ENCODE peak calls at places on chromosomes 2 and 18, in ten cellular contexts. S, A, O, N, E, T, M, Y, B and V are unnamed samples.

GRCh38 chr2:239910404-239910803 is 114.7 kb downstream of the NDUFA10 start:
- DNase-seq in S (no peak), T (no peak), E (no peak), O (no peak), B (no peak), Y (no peak), N (no peak), A (no peak), M (no peak), V (no peak)

GRCh38 chr2:85838181-85838580 is 50.6 kb downstream of the ST3GAL5 start:
- DNase-seq in E (no peak), T (no peak), B (no peak), M (no peak), A (no peak), O (no peak), S (no peak), N (no peak), Y (no peak), V (peak)

GRCh38 chr2:88692187-88692586 is 714 bp downstream of the RPIA start:
- DNase-seq in T (peak), B (no peak), S (peak), E (no peak), M (peak), O (no peak), N (no peak), Y (no peak), A (no peak), V (no peak)

GRCh38 chr2:11680901-11681721 is 11.1 kb upstream of the NTSR2 start:
- DNase-seq in T (no peak), S (peak), N (no peak), Y (no peak), E (no peak), O (no peak), M (no peak), A (no peak), B (no peak), V (no peak)

GRCh38 chr2:234269769-234270204 is 219.3 kb downstream of the SPP2 start:
- DNase-seq in M (no peak), S (no peak), Y (no peak), N (no peak), O (no peak), E (no peak), T (no peak), B (no peak), A (no peak), V (no peak)

GRCh38 chr2:42401773-42402172 is 40.8 kb upstream of the COX7A2L start:
- DNase-seq in T (no peak), Y (no peak), M (no peak), N (no peak), S (no peak), B (no peak), A (no peak), O (no peak), E (no peak), V (no peak)

GRCh38 chr2:222572761-222573174 is 83.1 kb downstream of the FARSB start:
- DNase-seq in M (no peak), T (no peak), N (no peak), S (no peak), A (no peak), Y (no peak), E (no peak), O (no peak), B (no peak), V (peak)

GRCh38 chr2:171655584-171655983 is 31.7 kb upstream of the DYNC1I2 start:
- DNase-seq in Y (no peak), T (no peak), N (peak), O (no peak), E (no peak), B (no peak), S (no peak), A (no peak), M (no peak), V (no peak)

GRCh38 chr2:231483398-231484329 is 19.4 kb upstream of the NCL start:
- DNase-seq in T (peak), B (no peak), O (peak), S (no peak), A (no peak), E (peak), M (peak), N (peak), Y (peak), V (no peak)

GRCh38 chr2:223262946-223263345 is 211.0 kb downstream of the KCNE4 start:
- DNase-seq in Y (no peak), E (no peak), S (no peak), M (no peak), O (no peak), B (no peak), N (peak), A (no peak), T (no peak), V (peak)

GRCh38 chr18:3207565-3207964 is 12.2 kb downstream of the MYOM1 start:
- DNase-seq in M (no peak), O (no peak), S (no peak), N (no peak), Y (no peak), T (no peak), B (no peak), A (no peak), E (no peak), V (peak)

GRCh38 chr18:36294031-36294430 is 3.5 kb upstream of the FHOD3 start:
- DNase-seq in B (no peak), N (no peak), S (no peak), A (no peak), E (no peak), T (no peak), Y (no peak), M (no peak), O (no peak), V (no peak)

GRCh38 chr2:181813963-181814565 is 77.5 kb upstream of the ITPRID2 start:
- DNase-seq in M (no peak), Y (no peak), A (no peak), O (no peak), E (no peak), B (peak), S (no peak), N (no peak), T (no peak), V (peak)

GRCh38 chr18:74005320-74006110 is 142.1 kb downstream of the FBXO15 start:
- DNase-seq in E (no peak), N (no peak), T (no peak), B (no peak), S (no peak), M (no peak), A (no peak), Y (no peak), O (no peak), V (no peak)

GRCh38 chr18:46174317-46175039 is 70.3 kb downstream of the HAUS1 start:
- DNase-seq in S (peak), E (peak), B (no peak), A (no peak), Y (peak), M (peak), T (peak), O (peak), N (peak), V (peak)

GRCh38 chr2:8662239-8662879 is 19.5 kb upstream of the ID2 start:
- DNase-seq in B (peak), Y (no peak), N (no peak), M (peak), O (peak), A (no peak), T (no peak), E (no peak), S (no peak), V (peak)

GRCh38 chr2:103161456-103162289 is 399.8 kb downstream of the TMEM182 start:
- DNase-seq in N (no peak), O (no peak), T (no peak), E (no peak), A (peak), S (peak), M (no peak), B (no peak), Y (no peak), V (peak)

GRCh38 chr2:53445376-53446072 is 322.1 kb upstream of the CHAC2 start:
- DNase-seq in T (no peak), A (no peak), E (no peak), M (no peak), N (no peak), S (no peak), B (no peak), O (no peak), Y (no peak), V (peak)

DNA sequence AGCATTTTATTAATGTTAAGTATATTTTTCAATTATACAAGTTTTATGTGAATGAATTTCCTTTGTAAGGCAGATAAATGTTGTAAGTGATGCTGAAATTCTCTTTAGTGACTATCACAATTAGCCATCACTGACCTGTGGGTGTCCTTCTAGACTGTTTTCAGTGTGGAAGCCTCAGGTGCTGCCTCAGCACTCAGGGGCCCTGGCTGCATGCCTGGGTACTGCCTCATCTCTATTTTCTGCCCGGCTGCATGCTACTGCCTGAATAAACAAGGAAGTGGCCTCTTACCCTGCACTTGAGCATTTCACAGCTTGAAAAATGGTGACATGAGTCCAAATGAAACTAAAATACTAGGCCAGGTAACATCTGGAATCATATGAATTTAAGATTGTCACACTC is 787.6 kb upstream of the SALL3 start:
- DNase-seq in Y (peak), O (no peak), M (peak), B (no peak), N (no peak), E (no peak), S (no peak), A (no peak), T (no peak), V (no peak)
- TF ChIP-seq CTCF in Y (no peak), O (peak), M (no peak), B (no peak), N (no peak), E (no peak), S (no peak), A (peak), T (no peak), V (no peak)

GRCh38 chr2:19313553-19313952 is 44.9 kb downstream of the OSR1 start:
- DNase-seq in T (no peak), E (no peak), O (no peak), S (no peak), A (no peak), M (no peak), N (no peak), Y (no peak), B (no peak), V (no peak)

GRCh38 chr2:19312949-19313348 is 45.5 kb downstream of the OSR1 start:
- DNase-seq in O (no peak), A (no peak), S (peak), T (no peak), M (no peak), N (no peak), B (peak), E (no peak), Y (no peak), V (peak)
- TF ChIP-seq CTCF in O (no peak), A (peak), S (no peak), T (no peak), M (peak), N (peak), B (peak), E (no peak), Y (peak), V (peak)

GRCh38 chr2:16482485-16482884 is 183.1 kb downstream of the CYRIA start:
- DNase-seq in S (no peak), N (no peak), E (no peak), O (no peak), T (no peak), Y (no peak), A (no peak), M (no peak), B (no peak), V (no peak)

GRCh38 chr2:16487686-16488085 is 177.9 kb downstream of the CYRIA start:
- DNase-seq in S (peak), A (peak), O (no peak), B (no peak), M (no peak), Y (peak), T (no peak), E (no peak), N (no peak), V (peak)
- TF ChIP-seq CTCF in S (no peak), A (peak), O (peak), B (no peak), M (peak), Y (peak), T (no peak), E (no peak), N (peak), V (peak)

GRCh38 chr2:217774232-217774631 is 228.6 kb downstream of the TNS1 start:
- DNase-seq in N (no peak), E (no peak), M (no peak), O (no peak), B (no peak), T (no peak), S (no peak), Y (no peak), A (no peak), V (no peak)
- TF ChIP-seq CTCF in N (no peak), E (no peak), M (no peak), O (no peak), B (no peak), T (no peak), S (no peak), Y (no peak), A (no peak), V (no peak)